ENCODE peak calls at places on chromosomes 5 and 9, in seven cellular contexts. R is IMR-90, E is A549, K is lower lobe of right lung, H is sigmoid colon, B is K562, F is heart right ventricle. I is an unnamed sample.
A peak's percentile ranks its signal among the peaks of the same experiment; 100 is the strongest.

GRCh38 chr5:143201589-143201988 is 201.9 kb downstream of the NR3C1 start:
- DNase-seq in K (no peak), H (no peak), R (peak; percentile 75), E (no peak), F (no peak), B (no peak), I (no peak)

GRCh38 chr9:73344060-73344459 is 192.4 kb downstream of the ANXA1 start:
- DNase-seq in F (no peak), B (no peak), R (no peak), K (no peak), H (no peak), E (no peak), I (no peak)

GRCh38 chr9:135015986-135016640 is 71.4 kb upstream of the OLFM1 start:
- DNase-seq in R (no peak), E (no peak), K (no peak), F (no peak), B (no peak), H (no peak), I (no peak)

GRCh38 chr9:100669968-100670367 is 92.1 kb downstream of the CAVIN4 start:
- DNase-seq in K (no peak), B (no peak), H (no peak), R (no peak), F (no peak), E (no peak), I (no peak)

GRCh38 chr5:73436535-73437125 is 11.9 kb downstream of the FOXD1 start:
- DNase-seq in K (no peak), F (no peak), R (no peak), E (no peak), B (no peak), H (no peak), I (no peak)

GRCh38 chr9:126682113-126682810 is 68.5 kb downstream of the LMX1B start:
- DNase-seq in H (no peak), F (no peak), E (no peak), K (no peak), R (no peak), B (no peak), I (no peak)

GRCh38 chr5:54997081-54997480 is 11.7 kb upstream of the ESM1 start:
- DNase-seq in B (no peak), F (no peak), K (no peak), H (no peak), R (no peak), E (no peak), I (no peak)

GRCh38 chr5:179120951-179121666 is 60.9 kb downstream of the ZNF354C start:
- DNase-seq in B (no peak), F (no peak), E (no peak), R (no peak), K (peak; percentile 43), H (no peak), I (no peak)

GRCh38 chr5:130109152-130109551 is 204.9 kb downstream of the CHSY3 start:
- DNase-seq in B (no peak), E (peak; percentile 50), H (no peak), R (peak; percentile 18), K (no peak), F (no peak), I (no peak)

GRCh38 chr5:178074266-178074952 is 38.9 kb upstream of the N4BP3 start:
- DNase-seq in H (no peak), R (no peak), K (no peak), E (no peak), B (peak; percentile 36), F (no peak), I (no peak)

GRCh38 chr9:130669965-130670364 is 5.6 kb downstream of the PRDM12 start:
- DNase-seq in B (no peak), K (no peak), E (no peak), R (no peak), H (no peak), F (no peak), I (no peak)

GRCh38 chr9:121976751-121977150 is 116.4 kb downstream of the TTLL11 start:
- DNase-seq in F (no peak), K (no peak), B (no peak), E (peak; percentile 55), R (peak; percentile 93), H (no peak), I (no peak)

GRCh38 chr9:106619211-106619610 is 243.8 kb upstream of the ZNF462 start:
- DNase-seq in E (no peak), K (no peak), B (no peak), H (no peak), F (no peak), R (peak; percentile 8), I (no peak)

DNA sequence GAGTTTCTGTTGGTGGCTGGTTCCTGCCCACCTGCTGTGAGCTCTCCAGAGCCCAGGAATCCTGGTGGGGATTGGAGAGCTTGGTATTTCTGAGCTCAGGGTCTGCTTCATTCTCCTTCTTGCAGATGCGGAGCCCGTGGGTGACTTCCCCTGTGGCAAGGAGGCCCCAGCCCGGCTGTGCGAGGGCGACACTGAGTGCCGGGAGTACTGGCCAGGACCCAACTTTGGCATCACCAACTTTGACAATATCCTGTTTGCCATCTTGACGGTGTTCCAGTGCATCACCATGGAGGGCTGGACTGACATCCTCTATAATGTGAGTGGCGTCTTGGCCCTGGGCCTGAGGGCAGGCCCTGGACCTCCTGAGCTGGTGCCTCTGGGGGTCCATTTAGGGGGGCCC is 39.5 kb downstream of the CACNA1B start:
- DNase-seq in H (no peak), E (no peak), R (no peak), F (no peak), K (no peak), B (no peak), I (no peak)
- H3K9me3 ChIP-seq in H (no peaks in the 10 kb centered on the region), E (no peaks in the 10 kb centered on the region), R (peaks cover 61% of the 10 kb centered on the region), F (no peaks in the 10 kb centered on the region), K (no peaks in the 10 kb centered on the region), B (no peaks in the 10 kb centered on the region), I (no peaks in the 10 kb centered on the region)

DNA sequence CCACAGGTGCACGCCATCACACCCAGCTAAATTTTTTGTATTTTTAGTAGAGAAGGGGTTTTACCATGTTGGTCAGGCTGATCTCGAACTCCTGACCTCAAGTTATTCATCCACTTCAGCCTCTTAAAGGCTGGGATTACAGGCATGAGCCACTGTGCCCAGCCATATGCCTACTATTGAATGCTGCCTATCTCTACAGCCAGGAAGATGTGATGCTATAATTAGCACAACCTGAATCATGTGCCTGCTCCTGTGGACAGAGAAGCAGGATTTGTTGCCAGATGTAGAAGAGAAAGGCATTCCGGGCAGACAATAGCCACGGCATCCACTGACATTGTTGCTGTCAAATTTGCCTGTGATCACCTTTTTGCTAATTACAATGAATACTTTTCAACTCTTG is 24.4 kb upstream of the MLLT3 start:
- DNase-seq in K (no peak), H (no peak), E (no peak), R (no peak), B (no peak), F (no peak), I (no peak)
- TF ChIP-seq CTCF in K (no peak), H (no peak), E (no peak), R (no peak), B (no peak), F (no peak), I (no peak)

DNA sequence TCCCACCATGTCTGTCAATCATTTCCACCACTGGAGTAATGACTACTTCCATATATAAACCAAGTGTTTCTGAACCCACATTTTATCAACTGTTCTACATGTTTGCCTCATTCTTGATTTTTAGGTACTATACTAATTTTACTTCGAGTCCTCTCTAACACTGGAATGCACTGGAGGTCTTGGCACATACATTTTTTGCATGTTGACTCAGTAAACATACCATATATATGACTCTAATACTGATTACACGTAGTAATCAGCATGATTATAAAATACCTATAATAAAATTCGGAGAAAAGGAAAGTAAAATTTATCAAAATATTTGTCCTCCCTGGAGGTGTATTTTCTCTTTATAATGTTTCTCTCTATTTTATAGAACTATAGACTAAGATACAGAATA is 621.7 kb upstream of the NUDT12 start:
- DNase-seq in B (no peak), E (no peak), F (no peak), H (no peak), K (no peak), R (no peak), I (no peak)
- H3K9me3 ChIP-seq in B (no peaks in the 10 kb centered on the region), E (peaks cover 4% of the 10 kb centered on the region), F (no peaks in the 10 kb centered on the region), H (peaks cover 1% of the 10 kb centered on the region), K (peaks cover 3% of the 10 kb centered on the region), R (peaks cover 4% of the 10 kb centered on the region), I (no peaks in the 10 kb centered on the region)

GRCh38 chr5:53022889-53023511 is 33.8 kb downstream of the ITGA2 start:
- DNase-seq in K (no peak), F (no peak), E (no peak), B (no peak), H (no peak), R (no peak), I (no peak)

GRCh38 chr5:53017794-53018391 is 28.7 kb downstream of the ITGA2 start:
- DNase-seq in B (no peak), R (no peak), E (no peak), H (no peak), F (no peak), K (no peak), I (no peak)

GRCh38 chr5:53017383-53017782 is 28.2 kb downstream of the ITGA2 start:
- DNase-seq in F (no peak), H (no peak), R (no peak), E (no peak), K (no peak), B (no peak), I (no peak)

GRCh38 chr5:53023969-53024368 is 34.8 kb downstream of the ITGA2 start:
- DNase-seq in H (no peak), E (peak; percentile 26), K (no peak), R (peak; percentile 95), B (no peak), F (no peak), I (no peak)

DNA sequence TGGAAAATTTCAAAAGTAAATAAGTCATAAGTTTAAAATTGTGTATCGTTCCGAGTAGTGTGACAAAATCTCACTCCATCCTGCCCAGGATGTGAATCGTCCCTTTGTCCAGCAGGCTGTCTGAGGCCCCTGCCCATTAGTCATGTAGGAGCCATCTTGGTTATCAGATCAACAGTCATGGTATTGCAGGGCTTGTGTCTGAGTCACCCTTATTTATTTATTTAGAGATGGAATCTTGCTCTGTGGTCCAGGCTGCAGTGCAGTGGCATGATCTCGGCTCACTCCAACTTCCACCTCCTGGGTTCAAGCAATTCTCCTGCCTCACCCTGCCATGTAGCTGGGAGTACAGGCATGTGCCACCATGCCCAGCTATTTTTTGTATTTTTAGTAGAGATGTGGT is 30.2 kb downstream of the ITGA2 start:
- DNase-seq in H (no peak), E (peak; percentile 77), K (no peak), B (no peak), F (no peak), R (peak; percentile 87), I (no peak)
- TF ChIP-seq CTCF in H (no peak), E (no peak), K (no peak), B (no peak), F (no peak), R (peak; percentile 6), I (no peak)

GRCh38 chr9:40914772-40915659 is 213.5 kb downstream of the FOXD4L6 start:
- DNase-seq in K (no peak), H (no peak), B (no peak), F (no peak), E (no peak), R (no peak), I (no peak)
- H3K9me3 ChIP-seq in K (peaks cover 93% of the 10 kb centered on the region), H (peaks cover 79% of the 10 kb centered on the region), B (no peaks in the 10 kb centered on the region), F (peaks cover 9% of the 10 kb centered on the region), E (peaks cover 62% of the 10 kb centered on the region), R (peaks cover 56% of the 10 kb centered on the region), I (peaks cover 32% of the 10 kb centered on the region)

I was measured in right lobe of liver.